ENCODE peak calls at places on chromosomes 2 and 18, in ten cellular contexts. D is T-cell; N is T-helper 2 cell; X is stromal cell of bone marrow; S is CD8-positive, alpha-beta memory T cell; Q is cardiac fibroblast; P is HT1080; J is GM03348; L is ACHN; K is NCI-H345. R is an unnamed sample.

GRCh38 chr2:21814588-21815192 is 690.9 kb downstream of the TDRD15 start:
- DNase-seq in D (no peak), N (no peak), X (no peak), S (no peak), Q (no peak), P (no peak), J (no peak), L (no peak), K (no peak), R (no peak)

GRCh38 chr18:46916551-46917107 is 678 bp downstream of the PIAS2 start:
- DNase-seq in D (no peak), N (no peak), X (peak), S (peak), Q (peak), P (peak), J (no peak), L (peak), K (peak), R (no peak)

GRCh38 chr18:56377161-56377560 is 261.2 kb downstream of the TXNL1 start:
- DNase-seq in D (no peak), N (no peak), X (no peak), S (no peak), Q (no peak), P (no peak), J (peak), L (no peak), K (no peak), R (peak)

GRCh38 chr2:159137511-159138101 is 148.9 kb downstream of the WDSUB1 start:
- DNase-seq in D (no peak), N (no peak), X (no peak), S (no peak), Q (peak), P (no peak), J (no peak), L (no peak), K (no peak), R (no peak)

GRCh38 chr2:228516019-228516418 is 334.5 kb upstream of the SPHKAP start:
- DNase-seq in D (no peak), N (no peak), X (no peak), S (no peak), Q (no peak), P (no peak), J (no peak), L (no peak), K (peak), R (no peak)

GRCh38 chr2:61443342-61444041 is 27.4 kb downstream of the USP34 start:
- DNase-seq in D (no peak), N (no peak), X (no peak), S (no peak), Q (no peak), P (no peak), J (no peak), L (peak), K (no peak), R (no peak)

GRCh38 chr18:46809145-46809544 is 52.3 kb upstream of the ST8SIA5 start:
- DNase-seq in D (no peak), N (no peak), X (no peak), S (no peak), Q (no peak), P (no peak), J (no peak), L (no peak), K (peak), R (no peak)

GRCh38 chr2:47309472-47309951 is 93.4 kb upstream of the MSH2 start:
- DNase-seq in D (no peak), N (no peak), X (no peak), S (no peak), Q (no peak), P (no peak), J (no peak), L (no peak), K (no peak), R (no peak)

GRCh38 chr2:12705742-12706141 is 11.0 kb upstream of the TRIB2 start:
- DNase-seq in D (no peak), N (no peak), X (no peak), S (no peak), Q (no peak), P (no peak), J (no peak), L (no peak), K (no peak), R (no peak)

GRCh38 chr2:102753563-102754159 is 8.2 kb upstream of the TMEM182 start:
- DNase-seq in D (no peak), N (no peak), X (peak), S (peak), Q (peak), P (peak), J (peak), L (peak), K (peak), R (peak)

GRCh38 chr2:149038442-149039212 is at the start of gene LYPD6B:
- DNase-seq in D (no peak), N (no peak), X (no peak), S (no peak), Q (no peak), P (no peak), J (peak), L (no peak), K (peak), R (no peak)

GRCh38 chr2:54750040-54750439 is 26.6 kb downstream of the EML6 start:
- DNase-seq in D (no peak), N (no peak), X (peak), S (no peak), Q (no peak), P (no peak), J (no peak), L (no peak), K (no peak), R (no peak)

GRCh38 chr18:12639990-12640880 is 17.7 kb downstream of the SPIRE1 start:
- DNase-seq in D (no peak), N (no peak), X (no peak), S (no peak), Q (peak), P (peak), J (peak), L (peak), K (no peak), R (peak)

GRCh38 chr2:120864981-120865380 is 129.3 kb downstream of the GLI2 start:
- DNase-seq in D (no peak), N (no peak), X (no peak), S (no peak), Q (no peak), P (peak), J (peak), L (no peak), K (no peak), R (no peak)

GRCh38 chr2:105836840-105837692 is 92.4 kb downstream of the NCK2 start:
- DNase-seq in D (no peak), N (no peak), X (no peak), S (no peak), Q (no peak), P (no peak), J (no peak), L (no peak), K (no peak), R (no peak)

GRCh38 chr2:36615214-36615613 is 17.2 kb upstream of the FEZ2 start:
- DNase-seq in D (no peak), N (no peak), X (no peak), S (no peak), Q (peak), P (peak), J (peak), L (no peak), K (no peak), R (no peak)

GRCh38 chr18:5466256-5466655 is 77.5 kb downstream of the EPB41L3 start:
- DNase-seq in D (no peak), N (no peak), X (no peak), S (no peak), Q (no peak), P (no peak), J (no peak), L (no peak), K (no peak), R (peak)

GRCh38 chr2:111072220-111072871 is 48.4 kb upstream of the BCL2L11 start:
- DNase-seq in D (no peak), N (no peak), X (peak), S (no peak), Q (peak), P (peak), J (peak), L (peak), K (no peak), R (peak)

GRCh38 chr2:54318810-54319209 is 62.8 kb upstream of the TSPYL6 start:
- DNase-seq in D (no peak), N (no peak), X (no peak), S (no peak), Q (no peak), P (no peak), J (no peak), L (no peak), K (no peak), R (no peak)

GRCh38 chr2:53755022-53755630 is 12.5 kb upstream of the CHAC2 start:
- DNase-seq in D (no peak), N (no peak), X (no peak), S (no peak), Q (peak), P (no peak), J (peak), L (no peak), K (no peak), R (no peak)

GRCh38 chr2:213086050-213086449 is 65.4 kb downstream of the IKZF2 start:
- DNase-seq in D (no peak), N (no peak), X (no peak), S (no peak), Q (peak), P (no peak), J (peak), L (peak), K (no peak), R (no peak)

GRCh38 chr2:218033208-218033589 is 30.4 kb upstream of the TNS1 start:
- DNase-seq in D (no peak), N (no peak), X (no peak), S (peak), Q (no peak), P (no peak), J (peak), L (no peak), K (no peak), R (no peak)

GRCh38 chr2:174717273-174717672 is 47.0 kb downstream of the CHRNA1 start:
- DNase-seq in D (no peak), N (no peak), X (peak), S (no peak), Q (peak), P (peak), J (peak), L (no peak), K (no peak), R (no peak)

GRCh38 chr2:105929506-105929905 is 184.8 kb downstream of the NCK2 start:
- DNase-seq in D (peak), N (peak), X (no peak), S (peak), Q (peak), P (peak), J (no peak), L (no peak), K (peak), R (peak)

GRCh38 chr2:232506713-232507112 is 13.5 kb upstream of the PRSS56 start:
- DNase-seq in D (no peak), N (no peak), X (no peak), S (no peak), Q (no peak), P (no peak), J (no peak), L (no peak), K (no peak), R (no peak)

GRCh38 chr2:120398961-120399888 is 53.3 kb downstream of the INHBB start:
- DNase-seq in D (no peak), N (no peak), X (no peak), S (peak), Q (no peak), P (no peak), J (no peak), L (no peak), K (no peak), R (no peak)

GRCh38 chr2:118249531-118249930 is 161.3 kb downstream of the INSIG2 start:
- DNase-seq in D (no peak), N (no peak), X (no peak), S (no peak), Q (no peak), P (peak), J (peak), L (no peak), K (no peak), R (no peak)

GRCh38 chr2:239109041-239109915 is 261.4 kb downstream of the TWIST2 start:
- DNase-seq in D (no peak), N (no peak), X (no peak), S (no peak), Q (no peak), P (peak), J (no peak), L (peak), K (peak), R (no peak)

GRCh38 chr2:146764301-146764700 is 1080.5 kb upstream of the ACVR2A start:
- DNase-seq in D (no peak), N (no peak), X (peak), S (no peak), Q (peak), P (peak), J (no peak), L (no peak), K (no peak), R (peak)

R was measured in dermis microvascular lymphatic vessel endothelial cell.